ENCODE peak calls at places on chromosome 14, in four cellular contexts. W, Y, S and P are unnamed samples.

GRCh38 chr14:95460647-95461478 is 55.6 kb downstream of the SYNE3 start:
- DNase-seq in W (peak), Y (no peak), S (peak), P (peak)

GRCh38 chr14:52119030-52119429 is 50.2 kb upstream of the NID2 start:
- DNase-seq in W (no peak), Y (no peak), S (no peak), P (no peak)

GRCh38 chr14:103628221-103628683 is 759 bp upstream of the KLC1 start:
- DNase-seq in W (peak), Y (no peak), S (peak), P (peak)

GRCh38 chr14:27739657-27740156 is 1026.9 kb upstream of the FOXG1 start:
- DNase-seq in W (no peak), Y (no peak), S (no peak), P (no peak)

GRCh38 chr14:101620039-101620788 is 58.9 kb downstream of the DIO3 start:
- DNase-seq in W (peak), Y (no peak), S (no peak), P (no peak)

GRCh38 chr14:68657300-68658028 is 135.4 kb downstream of the ZFP36L1 start:
- DNase-seq in W (no peak), Y (no peak), S (no peak), P (no peak)

GRCh38 chr14:71372411-71372838 is 465.2 kb downstream of the PCNX1 start:
- DNase-seq in W (no peak), Y (no peak), S (no peak), P (no peak)

GRCh38 chr14:106808907-106809306 is 1282.5 kb downstream of the TMEM121 start:
- DNase-seq in W (no peak), Y (no peak), S (no peak), P (no peak)

GRCh38 chr14:50529288-50530179 is 2.8 kb downstream of the MAP4K5 start:
- DNase-seq in W (no peak), Y (no peak), S (no peak), P (no peak)

GRCh38 chr14:21866479-21866878 is 192.9 kb upstream of the OR4E1 start:
- DNase-seq in W (no peak), Y (no peak), S (no peak), P (no peak)

GRCh38 chr14:84208451-84208850 is 1321.5 kb upstream of the FLRT2 start:
- DNase-seq in W (no peak), Y (no peak), S (no peak), P (no peak)

GRCh38 chr14:32720927-32721326 is 217.8 kb upstream of the NPAS3 start:
- DNase-seq in W (no peak), Y (no peak), S (no peak), P (no peak)

GRCh38 chr14:77212933-77213656 is 31.5 kb downstream of the TMEM63C start:
- DNase-seq in W (no peak), Y (no peak), S (no peak), P (peak)

GRCh38 chr14:48398675-48399282 is 723.4 kb upstream of the MDGA2 start:
- DNase-seq in W (no peak), Y (no peak), S (no peak), P (no peak)

GRCh38 chr14:22469541-22470303 is 119.3 kb downstream of the DAD1 start:
- DNase-seq in W (no peak), Y (no peak), S (no peak), P (no peak)

GRCh38 chr14:61334197-61334701 is 12.9 kb downstream of the PRKCH start:
- DNase-seq in W (no peak), Y (no peak), S (no peak), P (no peak)

GRCh38 chr14:67265131-67265530 is 23.9 kb downstream of the PALS1 start:
- DNase-seq in W (no peak), Y (no peak), S (no peak), P (no peak)

GRCh38 chr14:30283822-30284446 is 275.0 kb upstream of the G2E3 start:
- DNase-seq in W (no peak), Y (no peak), S (no peak), P (no peak)

GRCh38 chr14:63362305-63362914 is 43.7 kb upstream of the GPHB5 start:
- DNase-seq in W (no peak), Y (no peak), S (no peak), P (peak)

GRCh38 chr14:103118019-103118662 is 5.1 kb upstream of the TNFAIP2 start:
- DNase-seq in W (peak), Y (no peak), S (peak), P (peak)

GRCh38 chr14:34593740-34594375 is 36.1 kb downstream of the SNX6 start:
- DNase-seq in W (peak), Y (no peak), S (peak), P (no peak)

GRCh38 chr14:51182166-51182565 is 57.9 kb upstream of the TMX1 start:
- DNase-seq in W (no peak), Y (no peak), S (no peak), P (no peak)

GRCh38 chr14:74148705-74149104 is 63.9 kb downstream of the LIN52 start:
- DNase-seq in W (no peak), Y (no peak), S (no peak), P (no peak)

GRCh38 chr14:74142523-74142922 is 57.8 kb downstream of the LIN52 start:
- DNase-seq in W (no peak), Y (no peak), S (no peak), P (no peak)

GRCh38 chr14:74144789-74145188 is 60.0 kb downstream of the LIN52 start:
- DNase-seq in W (no peak), Y (no peak), S (no peak), P (no peak)

GRCh38 chr14:74141703-74142102 is 56.9 kb downstream of the LIN52 start:
- DNase-seq in W (no peak), Y (no peak), S (no peak), P (no peak)

DNA sequence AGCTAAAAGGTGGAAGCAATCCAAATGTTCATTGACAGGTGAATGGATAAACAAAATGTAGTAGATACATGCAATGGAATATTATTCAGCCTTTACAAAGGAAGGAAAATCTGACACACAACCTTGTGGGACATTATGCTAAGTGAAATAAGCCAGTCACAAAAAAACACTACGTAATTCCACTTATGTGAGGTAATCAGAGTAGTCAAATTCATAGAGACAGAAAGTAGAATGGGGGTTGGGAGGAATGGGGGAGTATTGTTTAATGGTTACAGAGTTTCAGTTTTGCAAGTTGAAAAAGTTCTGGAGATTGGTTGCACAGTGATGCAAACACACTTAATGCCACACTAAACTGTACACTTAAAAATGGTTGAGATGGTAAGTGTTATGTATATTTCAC is 62.8 kb downstream of the LIN52 start:
- DNase-seq in W (no peak), Y (no peak), S (no peak), P (no peak)
- H3K27ac ChIP-seq in W (no peak), Y (no peak), S (no peak), P (no peak)

GRCh38 chr14:64992328-64992885 is 5.7 kb downstream of the FNTB start:
- DNase-seq in W (peak), Y (no peak), S (no peak), P (no peak)

GRCh38 chr14:64990939-64991338 is 4.2 kb downstream of the FNTB start:
- DNase-seq in W (no peak), Y (no peak), S (no peak), P (no peak)

GRCh38 chr14:64990291-64990690 is 3.6 kb downstream of the FNTB start:
- DNase-seq in W (no peak), Y (no peak), S (no peak), P (no peak)

GRCh38 chr14:64983439-64984310 is 3.0 kb upstream of the FNTB start:
- DNase-seq in W (no peak), Y (no peak), S (no peak), P (peak)

GRCh38 chr14:64986578-64987571 is at the start of gene FNTB:
- DNase-seq in W (peak), Y (peak), S (peak), P (peak)
- TF ChIP-seq EP300 in W (no peak), Y (no peak), S (no peak), P (no peak)

DNA sequence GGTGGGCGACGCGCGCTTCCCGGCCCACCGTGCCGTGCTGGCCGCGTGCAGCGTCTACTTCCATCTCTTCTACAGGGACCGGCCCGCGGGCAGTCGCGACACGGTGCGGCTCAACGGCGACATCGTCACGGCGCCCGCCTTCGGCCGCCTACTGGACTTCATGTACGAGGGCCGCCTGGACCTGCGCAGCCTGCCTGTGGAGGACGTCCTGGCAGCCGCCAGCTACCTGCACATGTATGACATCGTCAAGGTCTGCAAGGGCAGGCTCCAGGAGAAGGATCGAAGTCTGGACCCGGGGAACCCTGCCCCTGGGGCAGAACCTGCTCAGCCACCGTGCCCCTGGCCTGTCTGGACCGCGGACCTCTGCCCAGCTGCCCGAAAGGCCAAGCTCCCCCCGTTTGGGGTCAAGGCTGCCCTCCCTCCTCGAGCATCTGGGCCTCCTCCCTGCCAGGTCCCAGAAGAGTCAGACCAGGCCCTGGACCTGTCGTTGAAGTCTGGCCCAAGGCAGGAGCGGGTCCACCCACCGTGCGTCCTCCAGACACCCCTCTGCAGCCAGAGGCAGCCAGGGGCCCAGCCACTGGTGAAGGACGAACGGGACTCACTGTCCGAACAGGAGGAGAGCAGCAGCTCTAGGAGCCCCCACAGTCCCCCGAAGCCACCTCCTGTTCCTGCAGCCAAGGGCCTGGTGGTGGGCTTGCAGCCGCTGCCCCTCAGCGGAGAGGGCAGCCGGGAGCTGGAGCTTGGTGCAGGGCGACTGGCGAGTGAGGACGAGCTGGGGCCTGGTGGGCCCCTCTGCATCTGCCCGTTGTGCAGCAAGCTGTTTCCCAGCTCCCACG is 601 bp downstream of the ZBTB42 start:
- DNase-seq in W (no peak), Y (no peak), S (no peak), P (peak)
- H3K4me3 ChIP-seq in W (peak), Y (peak), S (peak), P (peak)

DNA sequence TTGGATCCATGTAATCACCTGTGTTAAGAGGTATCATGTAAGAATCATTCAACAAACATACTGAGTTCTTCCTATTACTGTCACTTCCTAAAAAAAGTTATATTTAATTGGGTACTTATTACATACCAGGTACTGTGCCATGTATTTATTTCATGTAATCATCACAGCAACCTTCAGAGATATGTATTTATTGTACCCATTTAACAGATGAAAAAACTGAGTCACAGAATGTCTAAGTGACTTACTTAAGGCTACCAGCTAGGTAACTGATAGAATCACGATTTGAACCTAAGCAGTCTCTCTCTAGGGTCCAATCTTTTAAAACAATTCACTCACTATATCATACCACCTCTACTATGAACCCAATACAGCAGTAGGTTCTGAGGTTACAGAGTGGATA is 2.0 kb downstream of the PSME2 start:
- DNase-seq in W (no peak), Y (no peak), S (no peak), P (no peak)
- H3K27ac ChIP-seq in W (no peak), Y (peak), S (no peak), P (no peak)

DNA sequence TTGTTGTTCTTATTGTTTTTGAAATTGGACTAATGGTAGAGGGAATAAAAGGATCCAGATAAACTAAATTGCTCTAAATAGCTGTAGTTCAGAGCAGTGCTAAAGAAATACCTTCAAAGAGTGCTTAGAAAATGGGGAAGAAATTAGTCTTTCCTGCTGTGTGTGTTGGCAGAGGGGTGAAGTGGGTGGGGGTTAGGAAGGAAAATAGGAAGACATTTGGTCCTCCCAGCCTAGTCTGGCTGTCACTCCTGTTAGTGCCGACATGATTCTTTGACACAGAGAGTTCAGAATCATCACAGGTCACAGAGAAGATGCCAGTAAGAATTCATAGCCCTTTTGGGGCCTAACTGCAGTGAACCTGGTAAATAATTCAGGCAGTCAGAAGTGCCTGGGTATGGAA is 74.7 kb downstream of the FLRT2 start:
- DNase-seq in W (no peak), Y (no peak), S (no peak), P (no peak)
- TF ChIP-seq EP300 in W (no peak), Y (no peak), S (no peak), P (no peak)

DNA sequence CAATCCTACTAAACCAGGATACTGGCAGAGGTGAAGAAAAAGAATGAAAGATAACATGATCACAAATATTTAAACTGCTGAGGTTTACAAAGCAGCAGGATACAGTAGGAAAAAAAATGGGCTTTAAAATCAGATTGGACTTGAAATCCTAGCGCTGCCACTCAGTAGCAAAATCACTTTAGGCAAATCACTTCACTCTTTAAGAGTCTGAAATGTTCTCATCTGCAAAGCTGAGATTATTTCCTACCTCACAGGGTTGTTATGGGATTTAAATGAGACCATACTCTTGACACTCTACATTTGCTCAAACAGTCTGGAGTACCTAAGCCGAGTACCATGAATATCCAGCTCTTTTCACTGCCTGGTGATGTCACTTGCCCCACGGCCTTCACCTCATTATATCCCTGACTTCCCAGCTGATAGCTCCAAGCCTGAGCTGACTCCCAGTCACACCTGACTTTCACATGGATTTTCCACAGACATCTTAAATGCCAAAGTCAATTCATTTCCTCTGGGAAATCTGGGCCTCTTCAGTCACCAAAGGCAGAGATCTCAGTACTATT is 60.2 kb downstream of the UBR7 start:
- DNase-seq in W (no peak), Y (no peak), S (no peak), P (no peak)
- H3K4me3 ChIP-seq in W (no peak), Y (no peak), S (no peak), P (no peak)

DNA sequence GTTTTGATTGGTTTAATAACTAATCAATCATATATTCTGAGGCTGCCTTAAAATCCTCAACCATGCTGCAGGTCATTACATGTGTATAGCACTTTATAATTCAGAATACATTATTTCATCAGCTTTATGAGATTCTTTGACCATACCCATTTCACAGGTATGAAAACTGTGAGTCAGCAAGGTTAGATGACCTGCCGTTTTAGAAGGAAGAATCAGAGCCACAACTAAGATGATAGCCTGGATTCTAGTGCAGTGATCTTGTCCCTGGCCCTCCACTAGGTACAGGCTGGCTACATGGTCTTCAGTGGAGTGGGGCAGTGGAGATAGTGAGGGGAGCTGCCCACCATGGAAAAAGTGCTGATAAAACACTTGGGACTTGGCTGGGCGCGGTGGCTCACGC is 154.4 kb upstream of the MAX start:
- DNase-seq in W (no peak), Y (no peak), S (no peak), P (no peak)
- H3K27ac ChIP-seq in W (no peak), Y (no peak), S (no peak), P (peak)

DNA sequence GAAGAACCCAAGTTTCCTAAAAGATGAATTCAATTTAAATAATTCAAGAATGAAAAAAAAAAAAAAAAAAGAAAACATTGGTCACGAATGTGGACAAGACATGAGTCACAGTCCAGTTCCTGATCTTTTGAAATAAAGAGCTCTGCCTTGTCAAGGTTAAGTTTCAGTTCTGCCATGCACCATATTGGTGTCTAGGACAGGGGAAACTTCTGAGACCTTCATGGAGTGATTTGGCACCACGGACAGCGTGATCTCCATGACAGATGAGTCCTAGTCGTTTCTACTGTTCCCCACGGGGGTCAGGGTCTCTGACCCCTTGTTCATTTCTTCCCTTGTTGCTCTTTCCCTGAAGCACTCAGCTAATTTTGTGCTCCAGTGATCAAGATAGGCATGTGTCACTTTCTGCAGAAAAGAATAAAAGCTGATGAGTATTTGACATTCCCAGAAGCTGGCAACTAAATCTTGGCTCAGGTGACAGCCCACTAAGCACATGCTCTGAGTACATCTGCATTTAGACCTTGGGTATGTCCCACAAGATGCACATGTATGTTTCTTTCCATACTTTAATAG is 1159.7 kb downstream of the BCL11B start:
- DNase-seq in W (no peak), Y (no peak), S (no peak), P (no peak)
- TF ChIP-seq EP300 in W (no peak), Y (no peak), S (no peak), P (no peak)

GRCh38 chr14:100375963-100376735 is 53.0 kb downstream of the SLC25A47 start:
- DNase-seq in W (peak), Y (peak), S (peak), P (peak)

GRCh38 chr14:100375273-100375962 is 52.3 kb downstream of the SLC25A47 start:
- DNase-seq in W (peak), Y (peak), S (peak), P (peak)

GRCh38 chr14:100376751-100377171 is 53.6 kb downstream of the SLC25A47 start:
- DNase-seq in W (no peak), Y (no peak), S (no peak), P (no peak)

GRCh38 chr14:100374270-100374669 is 51.1 kb downstream of the SLC25A47 start:
- DNase-seq in W (no peak), Y (no peak), S (no peak), P (no peak)

GRCh38 chr14:100374891-100375272 is 51.7 kb downstream of the SLC25A47 start:
- DNase-seq in W (no peak), Y (no peak), S (no peak), P (no peak)
- H3K4me3 ChIP-seq in W (peak), Y (peak), S (peak), P (peak)

GRCh38 chr14:75542585-75543091 is 20.4 kb downstream of the BATF start:
- DNase-seq in W (no peak), Y (no peak), S (peak), P (peak)
- H3K27ac ChIP-seq in W (no peak), Y (peak), S (peak), P (peak)